ENCODE peak calls at places on chromosomes 3 and 15, in five cellular contexts. R is fibroblast of mammary gland, P is fibroblast of the aortic adventitia, C is breast epithelium, S is tibial artery. B is an unnamed sample.

GRCh38 chr3:48440590-48440958 is 517 bp downstream of the TMA7 start:
- DNase-seq in S (no peak), R (no peak), C (no peak), P (no peak), B (no peak)

GRCh38 chr3:21795152-21795837 is 44.3 kb upstream of the ZNF385D start:
- DNase-seq in P (no peak), S (peak; percentile 30), R (no peak), C (no peak), B (no peak)

GRCh38 chr15:56929933-56930332 is 11.5 kb downstream of the TCF12 start:
- DNase-seq in C (no peak), S (no peak), R (no peak), P (no peak), B (no peak)

GRCh38 chr3:148642616-148643015 is 55.1 kb upstream of the AGTR1 start:
- DNase-seq in C (no peak), P (peak; percentile 10), R (peak; percentile 82), S (no peak), B (no peak)

GRCh38 chr15:88701561-88702095 is 62.8 kb downstream of the ISG20 start:
- DNase-seq in S (no peak), P (no peak), C (no peak), R (no peak), B (no peak)

GRCh38 chr3:110710605-110711004 is 361.0 kb upstream of the NECTIN3 start:
- DNase-seq in R (no peak), P (no peak), C (no peak), S (no peak), B (no peak)

GRCh38 chr3:14699643-14700042 is 24.7 kb downstream of the C3orf20 start:
- DNase-seq in S (no peak), C (no peak), R (no peak), P (no peak), B (no peak)

GRCh38 chr3:158748237-158748828 is 16.1 kb upstream of the RARRES1 start:
- DNase-seq in P (no peak), S (peak; percentile 66), R (peak; percentile 40), C (no peak), B (no peak)

GRCh38 chr15:31098953-31099740 is 2.4 kb downstream of the TRPM1 start:
- DNase-seq in P (peak; percentile 5), R (no peak), C (no peak), S (no peak), B (no peak)

GRCh38 chr3:177451940-177452484 is 254.7 kb upstream of the TBL1XR1 start:
- DNase-seq in R (peak; percentile 71), C (no peak), P (peak; percentile 87), S (no peak), B (no peak)

GRCh38 chr15:90463381-90463780 is 66.3 kb upstream of the CRTC3 start:
- DNase-seq in R (peak; percentile 84), P (peak; percentile 90), S (no peak), C (no peak), B (no peak)

GRCh38 chr15:52652984-52653383 is 26.2 kb downstream of the ATOSA start:
- DNase-seq in S (no peak), P (peak; percentile 68), R (peak; percentile 66), C (no peak), B (no peak)

GRCh38 chr3:159517105-159517504 is 471.5 kb upstream of the IL12A start:
- DNase-seq in S (no peak), R (no peak), P (no peak), C (no peak), B (no peak)

GRCh38 chr3:190105876-190106275 is 14.8 kb downstream of the P3H2 start:
- DNase-seq in S (no peak), C (no peak), R (peak; percentile 71), P (peak; percentile 30), B (no peak)

DNA sequence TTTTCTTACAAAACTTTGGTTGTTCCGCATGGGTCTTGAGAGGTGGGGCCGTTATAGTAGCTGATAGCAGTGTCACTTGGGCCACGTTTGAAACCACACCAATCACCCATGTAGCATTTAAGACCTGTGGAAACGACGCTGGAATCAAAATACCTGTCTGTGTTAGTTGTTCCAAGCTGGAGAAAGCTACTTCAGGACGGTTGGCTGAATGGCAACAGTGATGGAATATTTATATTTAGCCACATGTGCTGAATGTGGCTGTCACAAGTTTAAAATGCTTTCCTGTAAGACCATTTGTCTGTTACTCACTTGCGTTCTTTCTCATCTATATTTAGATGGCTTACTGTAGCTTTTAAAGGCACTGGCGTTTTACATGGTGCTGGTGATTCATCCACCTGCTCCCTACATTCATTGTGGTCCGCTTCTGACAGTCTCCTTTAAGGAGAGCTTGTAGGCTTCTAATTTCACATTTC is 1.4 kb downstream of the DNAJA4 start:
- DNase-seq in S (no peak), C (no peak), P (peak; percentile 32), R (peak; percentile 55), B (no peak)
- H3K4me3 ChIP-seq in S (peak overlapping the region; percentile 60), C (peak overlapping the region; percentile 84), P (no peak overlapping the region), R (no peak overlapping the region), B (no peak overlapping the region)

GRCh38 chr3:112497897-112498548 is 1.2 kb downstream of the BTLA start:
- DNase-seq in R (no peak), P (no peak), S (no peak), C (no peak), B (no peak)

GRCh38 chr3:112500621-112501020 is 1.3 kb upstream of the BTLA start:
- DNase-seq in P (no peak), C (no peak), S (no peak), R (no peak), B (no peak)

GRCh38 chr3:112499328-112499727 is at the start of gene BTLA:
- DNase-seq in P (no peak), S (no peak), R (no peak), C (no peak), B (no peak)

GRCh38 chr3:112498916-112499315 is 356 bp downstream of the BTLA start:
- DNase-seq in S (no peak), R (no peak), C (no peak), P (no peak), B (no peak)

GRCh38 chr3:112496368-112497067 is 2.8 kb downstream of the BTLA start:
- DNase-seq in S (no peak), C (no peak), P (no peak), R (no peak), B (no peak)
- H3K4me3 ChIP-seq in S (no peak overlapping the region), C (no peak overlapping the region), P (no peak overlapping the region), R (no peak overlapping the region), B (no peak overlapping the region)

GRCh38 chr15:71538922-71539321 is 271.4 kb upstream of the NR2E3 start:
- DNase-seq in R (no peak), S (no peak), P (no peak), C (no peak), B (no peak)

GRCh38 chr15:71542836-71543235 is 267.5 kb upstream of the NR2E3 start:
- DNase-seq in P (peak; percentile 47), S (no peak), C (no peak), R (peak; percentile 33), B (no peak)

GRCh38 chr15:71543413-71543812 is 266.9 kb upstream of the NR2E3 start:
- DNase-seq in P (no peak), C (no peak), R (no peak), S (no peak), B (no peak)

GRCh38 chr15:71532994-71533393 is 277.4 kb upstream of the NR2E3 start:
- DNase-seq in P (peak; percentile 49), S (no peak), C (no peak), R (peak; percentile 59), B (no peak)

GRCh38 chr15:71538181-71538580 is 272.2 kb upstream of the NR2E3 start:
- DNase-seq in C (no peak), R (peak; percentile 23), S (no peak), P (no peak), B (no peak)
- H3K4me3 ChIP-seq in C (no peak overlapping the region), R (no peak overlapping the region), S (no peak overlapping the region), P (no peak overlapping the region), B (no peak overlapping the region)

GRCh38 chr3:170585937-170586310 is at the start of gene SLC7A14:
- DNase-seq in C (no peak), P (no peak), R (no peak), S (no peak), B (no peak)

GRCh38 chr3:170579646-170580045 is 6.2 kb downstream of the SLC7A14 start:
- DNase-seq in C (no peak), P (no peak), S (no peak), R (no peak), B (no peak)

GRCh38 chr3:170589113-170589512 is 3.2 kb upstream of the SLC7A14 start:
- DNase-seq in P (no peak), R (no peak), S (no peak), C (no peak), B (no peak)

GRCh38 chr3:170584585-170585007 is 1.3 kb downstream of the SLC7A14 start:
- DNase-seq in C (peak; percentile 68), S (peak; percentile 41), R (peak; percentile 63), P (peak; percentile 74), B (peak; percentile 56)

GRCh38 chr3:170585008-170585936 is 603 bp downstream of the SLC7A14 start:
- DNase-seq in C (no peak), R (no peak), S (no peak), P (no peak), B (no peak)
- H3K4me3 ChIP-seq in C (peak overlapping the region; percentile 59), R (peak overlapping the region; percentile 36), S (no peak overlapping the region), P (peak overlapping the region; percentile 57), B (no peak overlapping the region)

GRCh38 chr3:72523409-72524172 is 324.7 kb downstream of the SHQ1 start:
- DNase-seq in S (peak; percentile 29), C (no peak), P (no peak), R (no peak), B (peak; percentile 44)

GRCh38 chr3:72517325-72517724 is 330.9 kb downstream of the SHQ1 start:
- DNase-seq in C (no peak), S (no peak), R (no peak), P (no peak), B (no peak)

GRCh38 chr3:72517804-72518442 is 330.3 kb downstream of the SHQ1 start:
- DNase-seq in P (peak; percentile 24), R (no peak), S (no peak), C (no peak), B (no peak)

GRCh38 chr3:72520205-72520604 is 328.0 kb downstream of the SHQ1 start:
- DNase-seq in S (no peak), C (no peak), P (no peak), R (no peak), B (no peak)

DNA sequence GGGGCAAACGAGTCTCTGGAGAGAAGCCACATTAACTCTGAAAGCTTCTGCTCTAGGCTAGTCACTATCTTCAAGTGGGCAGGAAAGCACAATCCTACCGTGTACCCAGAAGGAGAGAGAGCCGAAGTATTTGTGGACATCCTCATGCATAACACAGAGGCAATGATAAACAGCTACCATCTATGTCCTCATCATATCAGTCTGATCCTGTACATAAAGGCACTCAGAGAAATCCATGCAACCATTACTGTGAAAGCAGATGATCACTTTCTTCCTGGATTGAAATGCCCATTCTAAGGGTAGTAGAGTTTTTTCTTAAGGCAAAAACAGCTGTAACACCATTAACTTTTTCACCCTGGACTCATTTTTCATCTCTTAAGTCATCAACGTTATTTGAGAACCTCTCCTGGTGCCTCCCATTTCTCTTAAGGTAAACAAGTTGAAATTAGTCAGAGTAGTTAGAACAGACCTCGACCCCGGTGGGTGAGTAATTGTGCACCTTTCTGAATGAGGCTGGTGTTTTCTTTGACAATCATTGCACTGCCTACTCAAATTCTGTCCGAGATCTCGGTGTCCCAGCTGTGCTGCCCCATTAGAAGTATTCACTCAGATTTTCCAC is 327.4 kb downstream of the SHQ1 start:
- DNase-seq in C (no peak), R (peak; percentile 68), S (no peak), P (no peak), B (no peak)
- H3K4me3 ChIP-seq in C (no peak overlapping the region), R (no peak overlapping the region), S (no peak overlapping the region), P (no peak overlapping the region), B (no peak overlapping the region)

GRCh38 chr3:129530331-129530761 is 1.9 kb downstream of the RHO start:
- DNase-seq in C (no peak), P (peak; percentile 82), S (no peak), R (peak; percentile 56), B (no peak)
- H3K4me3 ChIP-seq in C (no peak overlapping the region), P (no peak overlapping the region), S (no peak overlapping the region), R (no peak overlapping the region), B (no peak overlapping the region)